ENCODE peak calls at places on chromosomes 11 and 22, in seven cellular contexts. One of them, this sample, is unnamed.

GRCh38 chr22:28734393-28734792 is 7.2 kb downstream of the CHEK2 start:
- DNase-seq in head of caudate nucleus: no peak
- DNase-seq in CD4-positive, CD25-positive, alpha-beta regulatory T cell: no peak
- DNase-seq in GM13976: no peak
- DNase-seq in naive B cell: no peak
- DNase-seq in NCI-H345: no peak
- DNase-seq in brain microvascular endothelial cell: no peak
- DNase-seq in this sample: no peak

GRCh38 chr11:73454987-73455386 is 78.8 kb downstream of the RELT start:
- DNase-seq in head of caudate nucleus: peak
- DNase-seq in CD4-positive, CD25-positive, alpha-beta regulatory T cell: no peak
- DNase-seq in GM13976: no peak
- DNase-seq in naive B cell: no peak
- DNase-seq in NCI-H345: no peak
- DNase-seq in brain microvascular endothelial cell: no peak
- DNase-seq in this sample: no peak

GRCh38 chr22:28407645-28408044 is 272.0 kb downstream of the TTC28 start:
- DNase-seq in head of caudate nucleus: no peak
- DNase-seq in CD4-positive, CD25-positive, alpha-beta regulatory T cell: no peak
- DNase-seq in GM13976: no peak
- DNase-seq in naive B cell: no peak
- DNase-seq in NCI-H345: no peak
- DNase-seq in brain microvascular endothelial cell: no peak
- DNase-seq in this sample: no peak

GRCh38 chr11:12754582-12755250 is 80.5 kb downstream of the TEAD1 start:
- DNase-seq in head of caudate nucleus: no peak
- DNase-seq in CD4-positive, CD25-positive, alpha-beta regulatory T cell: no peak
- DNase-seq in GM13976: no peak
- DNase-seq in naive B cell: no peak
- DNase-seq in NCI-H345: peak
- DNase-seq in brain microvascular endothelial cell: no peak
- DNase-seq in this sample: no peak

GRCh38 chr11:74746868-74747267 is 1.8 kb upstream of the RNF169 start:
- DNase-seq in head of caudate nucleus: no peak
- DNase-seq in CD4-positive, CD25-positive, alpha-beta regulatory T cell: no peak
- DNase-seq in GM13976: no peak
- DNase-seq in naive B cell: no peak
- DNase-seq in NCI-H345: no peak
- DNase-seq in brain microvascular endothelial cell: no peak
- DNase-seq in this sample: no peak

GRCh38 chr22:39727541-39727940 is 157.0 kb downstream of the CACNA1I start:
- DNase-seq in head of caudate nucleus: no peak
- DNase-seq in CD4-positive, CD25-positive, alpha-beta regulatory T cell: no peak
- DNase-seq in GM13976: no peak
- DNase-seq in naive B cell: no peak
- DNase-seq in NCI-H345: no peak
- DNase-seq in brain microvascular endothelial cell: peak
- DNase-seq in this sample: no peak

GRCh38 chr11:27317751-27318150 is 45.3 kb downstream of the CCDC34 start:
- DNase-seq in head of caudate nucleus: no peak
- DNase-seq in CD4-positive, CD25-positive, alpha-beta regulatory T cell: no peak
- DNase-seq in GM13976: no peak
- DNase-seq in naive B cell: no peak
- DNase-seq in NCI-H345: no peak
- DNase-seq in brain microvascular endothelial cell: peak
- DNase-seq in this sample: no peak

GRCh38 chr22:49011769-49012598 is 815.7 kb downstream of the BRD1 start:
- DNase-seq in head of caudate nucleus: no peak
- DNase-seq in CD4-positive, CD25-positive, alpha-beta regulatory T cell: no peak
- DNase-seq in GM13976: no peak
- DNase-seq in naive B cell: no peak
- DNase-seq in NCI-H345: no peak
- DNase-seq in brain microvascular endothelial cell: no peak
- DNase-seq in this sample: no peak

GRCh38 chr11:2933376-2934056 is 4.3 kb upstream of the PHLDA2 start:
- DNase-seq in head of caudate nucleus: peak
- DNase-seq in CD4-positive, CD25-positive, alpha-beta regulatory T cell: peak
- DNase-seq in GM13976: peak
- DNase-seq in naive B cell: no peak
- DNase-seq in NCI-H345: no peak
- DNase-seq in brain microvascular endothelial cell: no peak
- DNase-seq in this sample: no peak

GRCh38 chr11:59175104-59175503 is 3.2 kb downstream of the DTX4 start:
- DNase-seq in head of caudate nucleus: no peak
- DNase-seq in CD4-positive, CD25-positive, alpha-beta regulatory T cell: no peak
- DNase-seq in GM13976: no peak
- DNase-seq in naive B cell: no peak
- DNase-seq in NCI-H345: no peak
- DNase-seq in brain microvascular endothelial cell: no peak
- DNase-seq in this sample: no peak

GRCh38 chr11:68950268-68950667 is 30.5 kb downstream of the MRGPRD start:
- DNase-seq in head of caudate nucleus: no peak
- DNase-seq in CD4-positive, CD25-positive, alpha-beta regulatory T cell: no peak
- DNase-seq in GM13976: peak
- DNase-seq in naive B cell: no peak
- DNase-seq in NCI-H345: no peak
- DNase-seq in brain microvascular endothelial cell: no peak
- DNase-seq in this sample: no peak

GRCh38 chr11:27673979-27674663 is 26.1 kb downstream of the BDNF start:
- DNase-seq in head of caudate nucleus: no peak
- DNase-seq in CD4-positive, CD25-positive, alpha-beta regulatory T cell: no peak
- DNase-seq in GM13976: no peak
- DNase-seq in naive B cell: no peak
- DNase-seq in NCI-H345: peak
- DNase-seq in brain microvascular endothelial cell: no peak
- DNase-seq in this sample: no peak

GRCh38 chr11:135027461-135027860 is 615.4 kb upstream of the B3GAT1 start:
- DNase-seq in head of caudate nucleus: no peak
- DNase-seq in CD4-positive, CD25-positive, alpha-beta regulatory T cell: no peak
- DNase-seq in GM13976: peak
- DNase-seq in naive B cell: no peak
- DNase-seq in NCI-H345: no peak
- DNase-seq in brain microvascular endothelial cell: peak
- DNase-seq in this sample: no peak

GRCh38 chr22:32820131-32820882 is 18.8 kb downstream of the TIMP3 start:
- DNase-seq in head of caudate nucleus: peak
- DNase-seq in CD4-positive, CD25-positive, alpha-beta regulatory T cell: no peak
- DNase-seq in GM13976: no peak
- DNase-seq in naive B cell: no peak
- DNase-seq in NCI-H345: no peak
- DNase-seq in brain microvascular endothelial cell: no peak
- DNase-seq in this sample: no peak